ENCODE peak calls at places on chromosome 2, in seven cellular contexts. P is fibroblast of pulmonary artery, B is tibial nerve, C is AG04449, F is endothelial cell, V is ovary, U is ascending aorta. O is an unnamed sample.

GRCh38 chr2:73292906-73293533 is 328 bp downstream of the EGR4 start:
- DNase-seq in P (no peak), B (no peak), C (no peak), F (no peak), V (no peak), U (no peak), O (peak; percentile 28)

GRCh38 chr2:42169869-42170465 is 814 bp downstream of the EML4 start:
- DNase-seq in P (no peak), B (no peak), C (no peak), F (peak; percentile 4), V (no peak), U (no peak), O (no peak)

GRCh38 chr2:95734976-95735890 is 143.4 kb downstream of the TRIM43 start:
- DNase-seq in P (no peak), B (no peak), C (no peak), F (no peak), V (no peak), U (no peak), O (no peak)

GRCh38 chr2:241793385-241793784 is 15.6 kb upstream of the NEU4 start:
- DNase-seq in P (no peak), B (no peak), C (no peak), F (no peak), V (no peak), U (no peak), O (no peak)

GRCh38 chr2:178863856-178864620 is 56.8 kb upstream of the TTN start:
- DNase-seq in P (peak; percentile 46), B (no peak), C (no peak), F (no peak), V (peak; percentile 59), U (peak; percentile 45), O (peak; percentile 16)

GRCh38 chr2:235598842-235599531 is 105.1 kb downstream of the AGAP1 start:
- DNase-seq in P (no peak), B (no peak), C (no peak), F (no peak), V (no peak), U (no peak), O (no peak)

GRCh38 chr2:172270278-172271079 is 156.9 kb upstream of the ITGA6 start:
- DNase-seq in P (no peak), B (no peak), C (no peak), F (no peak), V (no peak), U (no peak), O (no peak)

GRCh38 chr2:151728736-151729415 is 5.4 kb downstream of the NEB start:
- DNase-seq in P (no peak), B (no peak), C (no peak), F (no peak), V (no peak), U (no peak), O (no peak)

GRCh38 chr2:71457959-71458322 is 4.6 kb downstream of the DYSF start:
- DNase-seq in P (no peak), B (no peak), C (no peak), F (no peak), V (no peak), U (no peak), O (no peak)

GRCh38 chr2:15160201-15160600 is 400.9 kb downstream of the NBAS start:
- DNase-seq in P (no peak), B (no peak), C (no peak), F (no peak), V (no peak), U (no peak), O (no peak)

GRCh38 chr2:15160602-15161001 is 400.5 kb downstream of the NBAS start:
- DNase-seq in P (no peak), B (no peak), C (no peak), F (no peak), V (no peak), U (no peak), O (no peak)

GRCh38 chr2:15158532-15158931 is 402.6 kb downstream of the NBAS start:
- DNase-seq in P (no peak), B (no peak), C (no peak), F (no peak), V (no peak), U (no peak), O (no peak)

GRCh38 chr2:15159206-15159605 is 401.9 kb downstream of the NBAS start:
- DNase-seq in P (no peak), B (no peak), C (no peak), F (no peak), V (no peak), U (no peak), O (no peak)

GRCh38 chr2:15159751-15160177 is 401.4 kb downstream of the NBAS start:
- DNase-seq in P (peak; percentile 73), B (peak; percentile 41), C (no peak), F (peak; percentile 57), V (no peak), U (no peak), O (no peak)
- TF ChIP-seq CTCF in P (peak; percentile 67), B (no peak), C (peak; percentile 58), F (peak; percentile 45), V (no peak), U (no peak), O (peak; percentile 36)

GRCh38 chr2:195664528-195664927 is 7.5 kb downstream of the SLC39A10 start:
- DNase-seq in P (peak; percentile 38), B (no peak), C (no peak), F (no peak), V (no peak), U (no peak), O (no peak)
- TF ChIP-seq CTCF in P (no peak), B (no peak), C (no peak), F (peak; percentile 15), V (no peak), U (no peak), O (no peak)

DNA sequence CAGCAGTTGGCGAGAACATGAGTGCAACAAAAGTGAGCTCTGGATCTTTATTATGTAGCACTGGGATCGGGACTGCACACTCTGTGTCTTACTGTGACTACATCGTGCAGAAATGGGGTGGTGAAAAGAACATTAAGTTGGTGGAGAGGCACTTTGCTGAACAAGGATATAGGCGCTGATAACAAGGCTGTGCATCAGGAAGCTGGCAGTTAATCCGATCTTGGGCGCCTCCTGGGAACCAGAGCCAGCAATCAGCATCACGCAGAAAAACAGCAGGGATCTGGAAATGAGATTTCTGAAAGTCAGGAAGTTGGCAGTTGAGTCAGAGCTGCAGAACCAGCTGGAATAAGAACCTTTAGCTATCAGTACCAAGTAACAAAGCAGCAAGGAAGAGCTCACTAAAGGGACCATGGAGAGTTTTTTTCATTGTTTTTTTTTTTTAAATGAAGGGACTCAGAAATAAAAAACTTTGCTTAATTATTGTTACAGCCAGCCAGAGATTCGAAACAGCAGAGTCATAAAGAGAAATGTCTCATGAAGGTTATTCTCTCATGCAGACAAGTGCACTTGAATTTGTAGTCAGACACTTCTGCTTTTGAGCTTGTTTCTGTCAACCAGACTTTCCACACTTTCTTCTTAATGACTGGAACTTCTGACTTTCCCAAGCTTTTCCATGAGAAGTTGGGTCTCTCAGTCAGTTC is 22.8 kb upstream of the MYO3B start:
- DNase-seq in P (peak; percentile 57), B (no peak), C (no peak), F (peak; percentile 12), V (no peak), U (no peak), O (peak; percentile 29)
- TF ChIP-seq CTCF in P (no peak), B (no peak), C (no peak), F (no peak), V (no peak), U (no peak), O (no peak)

GRCh38 chr2:187658952-187659525 is 104.8 kb upstream of the TFPI start:
- DNase-seq in P (peak; percentile 51), B (no peak), C (no peak), F (peak; percentile 18), V (no peak), U (no peak), O (no peak)
- TF ChIP-seq CTCF in P (peak; percentile 54), B (no peak), C (peak; percentile 33), F (peak; percentile 42), V (no peak), U (no peak), O (peak; percentile 54)

GRCh38 chr2:142734770-142735169 is 142.7 kb upstream of the KYNU start:
- DNase-seq in P (peak; percentile 14), B (no peak), C (no peak), F (no peak), V (no peak), U (no peak), O (no peak)

GRCh38 chr2:142734231-142734630 is 143.2 kb upstream of the KYNU start:
- DNase-seq in P (no peak), B (no peak), C (no peak), F (no peak), V (no peak), U (no peak), O (no peak)
- TF ChIP-seq CTCF in P (peak; percentile 14), B (no peak), C (no peak), F (peak; percentile 34), V (no peak), U (no peak), O (peak; percentile 48)

DNA sequence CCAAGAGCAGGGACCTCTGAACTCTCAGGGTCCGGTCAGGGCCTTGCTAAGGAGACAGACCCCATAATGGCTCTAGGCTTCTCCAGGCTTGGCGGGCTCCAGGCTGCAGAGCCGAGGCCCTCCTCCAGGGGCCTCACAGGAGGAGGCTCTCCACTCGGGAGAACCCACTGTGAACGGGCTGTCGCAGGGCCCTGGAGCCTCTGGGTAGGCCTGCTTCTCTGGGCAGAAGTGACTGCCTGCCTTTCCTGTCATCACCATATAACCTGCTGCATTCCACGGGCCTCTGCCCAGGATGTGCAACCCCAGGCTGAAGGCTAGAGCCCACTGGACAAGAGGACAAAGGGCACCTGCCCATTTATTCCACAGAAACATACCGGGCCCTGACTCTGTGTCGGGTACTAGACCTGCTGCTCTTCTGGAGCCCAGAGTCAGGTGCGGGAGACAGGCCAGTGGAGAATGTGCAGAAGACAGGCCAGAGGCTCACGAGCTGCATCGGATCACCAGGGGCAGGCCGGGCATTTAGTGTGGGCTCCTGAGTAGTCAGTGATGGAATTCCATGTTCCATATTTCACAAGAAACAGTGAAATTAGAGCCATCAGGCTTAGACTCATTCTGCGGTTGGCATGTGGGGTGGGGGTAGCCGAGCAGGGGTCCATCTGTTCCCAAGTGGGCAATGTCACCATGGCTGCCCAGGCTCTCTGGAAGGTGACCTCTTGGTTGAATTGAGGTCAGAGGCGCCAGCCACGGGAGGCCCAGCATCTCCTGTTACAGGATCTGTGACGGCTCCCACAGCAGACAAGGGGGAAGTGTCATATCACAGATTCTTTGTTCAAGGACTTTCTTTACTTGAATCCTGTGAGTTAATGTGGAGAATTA is 220.8 kb downstream of the SH3RF3 start:
- DNase-seq in P (no peak), B (no peak), C (no peak), F (peak; percentile 22), V (no peak), U (no peak), O (no peak)
- TF ChIP-seq CTCF in P (peak; percentile 8), B (no peak), C (no peak), F (peak; percentile 39), V (no peak), U (no peak), O (peak; percentile 8)

O was measured in glutamatergic neuron.